ENCODE peak calls at places on chromosome 4, in six cellular contexts. One of them, this sample, is unnamed.
A peak's percentile ranks its signal among the peaks of the same experiment; 100 is the strongest.

GRCh38 chr4:184392748-184393334 is 81.5 kb downstream of the IRF2 start:
- DNase-seq in esophagus squamous epithelium: no peak
- DNase-seq in endothelial cell of umbilical vein: no peak
- DNase-seq in spleen: no peak
- DNase-seq in lower leg skin: peak; percentile 79
- DNase-seq in IMR-90: no peak
- DNase-seq in this sample: no peak

GRCh38 chr4:126777649-126778048 is 855.1 kb upstream of the INTU start:
- DNase-seq in spleen: no peak
- DNase-seq in lower leg skin: no peak
- DNase-seq in IMR-90: peak; percentile 94
- DNase-seq in esophagus squamous epithelium: no peak
- DNase-seq in endothelial cell of umbilical vein: peak; percentile 20
- DNase-seq in this sample: no peak

GRCh38 chr4:16126714-16127113 is 42.9 kb upstream of the PROM1 start:
- DNase-seq in esophagus squamous epithelium: no peak
- DNase-seq in spleen: no peak
- DNase-seq in IMR-90: no peak
- DNase-seq in endothelial cell of umbilical vein: no peak
- DNase-seq in lower leg skin: no peak
- DNase-seq in this sample: no peak

GRCh38 chr4:111464251-111465045 is 680.8 kb upstream of the FAM241A start:
- DNase-seq in spleen: no peak
- DNase-seq in esophagus squamous epithelium: no peak
- DNase-seq in endothelial cell of umbilical vein: no peak
- DNase-seq in lower leg skin: no peak
- DNase-seq in IMR-90: no peak
- DNase-seq in this sample: no peak

GRCh38 chr4:49032440-49033161 is 46.5 kb downstream of the CWH43 start:
- DNase-seq in IMR-90: peak; percentile 6
- DNase-seq in spleen: no peak
- DNase-seq in esophagus squamous epithelium: no peak
- DNase-seq in endothelial cell of umbilical vein: peak; percentile 19
- DNase-seq in lower leg skin: no peak
- DNase-seq in this sample: peak; percentile 5

GRCh38 chr4:151862766-151863165 is 102.0 kb upstream of the GATB start:
- DNase-seq in endothelial cell of umbilical vein: no peak
- DNase-seq in spleen: no peak
- DNase-seq in esophagus squamous epithelium: no peak
- DNase-seq in IMR-90: peak; percentile 13
- DNase-seq in lower leg skin: no peak
- DNase-seq in this sample: no peak

GRCh38 chr4:86595426-86595805 is 1.3 kb downstream of the PTPN13 start:
- DNase-seq in spleen: no peak
- DNase-seq in esophagus squamous epithelium: no peak
- DNase-seq in endothelial cell of umbilical vein: peak; percentile 52
- DNase-seq in IMR-90: peak; percentile 30
- DNase-seq in lower leg skin: no peak
- DNase-seq in this sample: no peak

GRCh38 chr4:56129431-56129861 is 180.7 kb downstream of the CEP135 start:
- DNase-seq in lower leg skin: no peak
- DNase-seq in endothelial cell of umbilical vein: no peak
- DNase-seq in esophagus squamous epithelium: no peak
- DNase-seq in IMR-90: no peak
- DNase-seq in spleen: no peak
- DNase-seq in this sample: no peak

GRCh38 chr4:187204389-187204920 is 480.8 kb upstream of the FAT1 start:
- DNase-seq in endothelial cell of umbilical vein: no peak
- DNase-seq in esophagus squamous epithelium: no peak
- DNase-seq in lower leg skin: no peak
- DNase-seq in spleen: no peak
- DNase-seq in IMR-90: peak; percentile 12
- DNase-seq in this sample: no peak

GRCh38 chr4:4502694-4503311 is 39.0 kb downstream of the STX18 start:
- DNase-seq in lower leg skin: no peak
- DNase-seq in esophagus squamous epithelium: no peak
- DNase-seq in spleen: no peak
- DNase-seq in endothelial cell of umbilical vein: peak; percentile 64
- DNase-seq in IMR-90: peak; percentile 79
- DNase-seq in this sample: no peak

GRCh38 chr4:150264595-150265141 is 186.4 kb downstream of the DCLK2 start:
- DNase-seq in spleen: no peak
- DNase-seq in lower leg skin: no peak
- DNase-seq in IMR-90: no peak
- DNase-seq in endothelial cell of umbilical vein: no peak
- DNase-seq in esophagus squamous epithelium: no peak
- DNase-seq in this sample: no peak

GRCh38 chr4:3830774-3831528 is 64.8 kb downstream of the ADRA2C start:
- DNase-seq in endothelial cell of umbilical vein: no peak
- DNase-seq in spleen: no peak
- DNase-seq in esophagus squamous epithelium: no peak
- DNase-seq in IMR-90: no peak
- DNase-seq in lower leg skin: no peak
- DNase-seq in this sample: no peak

GRCh38 chr4:38867478-38868054 is at the start of gene FAM114A1:
- DNase-seq in esophagus squamous epithelium: no peak
- DNase-seq in IMR-90: peak; percentile 80
- DNase-seq in lower leg skin: peak; percentile 94
- DNase-seq in endothelial cell of umbilical vein: peak; percentile 80
- DNase-seq in spleen: peak; percentile 93
- DNase-seq in this sample: peak; percentile 82

GRCh38 chr4:52935317-52935716 is 73.2 kb downstream of the RASL11B start:
- DNase-seq in lower leg skin: no peak
- DNase-seq in IMR-90: no peak
- DNase-seq in endothelial cell of umbilical vein: no peak
- DNase-seq in spleen: no peak
- DNase-seq in esophagus squamous epithelium: no peak
- DNase-seq in this sample: no peak

GRCh38 chr4:97013309-97014106 is 1129.8 kb downstream of the STPG2 start:
- DNase-seq in IMR-90: no peak
- DNase-seq in spleen: no peak
- DNase-seq in endothelial cell of umbilical vein: no peak
- DNase-seq in esophagus squamous epithelium: no peak
- DNase-seq in lower leg skin: no peak
- DNase-seq in this sample: no peak

GRCh38 chr4:93719552-93719951 is 109.0 kb upstream of the ATOH1 start:
- DNase-seq in endothelial cell of umbilical vein: no peak
- DNase-seq in esophagus squamous epithelium: no peak
- DNase-seq in spleen: no peak
- DNase-seq in IMR-90: peak; percentile 17
- DNase-seq in lower leg skin: no peak
- DNase-seq in this sample: no peak

GRCh38 chr4:163493643-163494359 is 689 bp upstream of the TMA16 start:
- DNase-seq in endothelial cell of umbilical vein: peak; percentile 20
- DNase-seq in lower leg skin: peak; percentile 86
- DNase-seq in IMR-90: no peak
- DNase-seq in spleen: peak; percentile 87
- DNase-seq in esophagus squamous epithelium: no peak
- DNase-seq in this sample: no peak

GRCh38 chr4:7086384-7086783 is 18.5 kb upstream of the GRPEL1 start:
- DNase-seq in lower leg skin: no peak
- DNase-seq in spleen: no peak
- DNase-seq in endothelial cell of umbilical vein: no peak
- DNase-seq in esophagus squamous epithelium: no peak
- DNase-seq in IMR-90: no peak
- DNase-seq in this sample: no peak

GRCh38 chr4:158821228-158822009 is 52.6 kb downstream of the FNIP2 start:
- DNase-seq in endothelial cell of umbilical vein: no peak
- DNase-seq in lower leg skin: no peak
- DNase-seq in spleen: no peak
- DNase-seq in IMR-90: peak; percentile 55
- DNase-seq in esophagus squamous epithelium: no peak
- DNase-seq in this sample: no peak

GRCh38 chr4:83010522-83011318 is at the start of gene LIN54:
- DNase-seq in spleen: peak; percentile 96
- DNase-seq in endothelial cell of umbilical vein: peak; percentile 75
- DNase-seq in lower leg skin: peak; percentile 96
- DNase-seq in IMR-90: peak; percentile 58
- DNase-seq in esophagus squamous epithelium: peak; percentile 45
- DNase-seq in this sample: peak; percentile 71

GRCh38 chr4:83011779-83012630 is 1.4 kb upstream of the LIN54 start:
- DNase-seq in endothelial cell of umbilical vein: peak; percentile 59
- DNase-seq in lower leg skin: peak; percentile 88
- DNase-seq in IMR-90: peak; percentile 24
- DNase-seq in esophagus squamous epithelium: no peak
- DNase-seq in spleen: no peak
- DNase-seq in this sample: no peak

GRCh38 chr4:83013420-83013867 is 2.8 kb upstream of the LIN54 start:
- DNase-seq in lower leg skin: no peak
- DNase-seq in IMR-90: no peak
- DNase-seq in spleen: no peak
- DNase-seq in endothelial cell of umbilical vein: no peak
- DNase-seq in esophagus squamous epithelium: no peak
- DNase-seq in this sample: no peak

GRCh38 chr4:83013931-83014330 is 3.3 kb upstream of the LIN54 start:
- DNase-seq in spleen: no peak
- DNase-seq in esophagus squamous epithelium: no peak
- DNase-seq in endothelial cell of umbilical vein: no peak
- DNase-seq in IMR-90: no peak
- DNase-seq in lower leg skin: no peak
- DNase-seq in this sample: no peak

DNA sequence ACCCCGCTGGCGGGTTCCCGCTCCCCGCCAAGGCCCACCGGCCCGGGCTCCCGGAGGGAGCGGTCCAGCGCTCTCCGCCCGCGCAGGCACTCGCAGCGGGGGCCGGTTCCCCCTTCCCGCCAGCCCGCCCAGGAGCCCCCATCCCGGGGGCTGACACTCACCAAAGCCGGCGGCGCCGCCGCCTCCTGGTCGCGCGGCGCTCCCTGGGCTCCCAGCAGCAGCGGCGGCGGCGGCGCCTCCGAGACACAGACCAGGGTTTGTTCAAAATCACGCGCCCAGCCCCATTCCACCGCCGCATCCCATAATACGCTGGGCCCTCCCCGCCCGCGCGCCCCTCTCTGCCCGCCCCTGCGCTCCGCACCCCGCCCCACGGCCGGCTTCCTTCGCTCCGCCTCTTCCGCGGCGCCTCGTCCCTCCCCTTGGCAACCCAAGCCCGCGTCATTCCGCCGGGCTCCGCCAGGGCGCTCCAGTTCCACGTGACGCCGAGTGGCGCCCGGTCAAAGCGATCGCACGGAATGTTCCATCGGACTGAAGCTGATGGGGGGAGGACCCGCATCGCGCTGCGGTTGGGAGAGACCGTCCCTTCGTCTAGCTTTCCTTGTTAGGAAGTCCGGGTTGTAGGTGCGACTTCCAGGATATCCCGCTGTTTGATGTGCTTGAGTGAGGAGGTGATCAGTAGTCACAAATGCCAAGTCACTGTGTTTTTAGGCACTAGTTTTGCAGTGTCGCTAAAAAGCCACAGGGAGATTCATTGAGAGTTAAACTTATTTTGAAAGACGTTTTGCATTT is 2.2 kb upstream of the LIN54 start:
- DNase-seq in spleen: peak; percentile 100
- DNase-seq in endothelial cell of umbilical vein: peak; percentile 99
- DNase-seq in esophagus squamous epithelium: peak; percentile 73
- DNase-seq in IMR-90: peak; percentile 97
- DNase-seq in lower leg skin: peak; percentile 99
- DNase-seq in this sample: peak; percentile 78
- TF ChIP-seq POLR2A in spleen: no peak
- TF ChIP-seq POLR2A in endothelial cell of umbilical vein: peak; percentile 37
- TF ChIP-seq POLR2A in esophagus squamous epithelium: no peak
- TF ChIP-seq POLR2A in IMR-90: peak; percentile 68
- TF ChIP-seq POLR2A in lower leg skin: no peak
- TF ChIP-seq POLR2A in this sample: peak; percentile 77

GRCh38 chr4:139301821-139302611 is at the start of gene NDUFC1:
- DNase-seq in esophagus squamous epithelium: no peak
- DNase-seq in lower leg skin: peak; percentile 91
- DNase-seq in endothelial cell of umbilical vein: peak; percentile 65
- DNase-seq in spleen: peak; percentile 91
- DNase-seq in IMR-90: peak; percentile 35
- DNase-seq in this sample: peak; percentile 39
- TF ChIP-seq POLR2A in esophagus squamous epithelium: no peak
- TF ChIP-seq POLR2A in lower leg skin: no peak
- TF ChIP-seq POLR2A in endothelial cell of umbilical vein: peak; percentile 31
- TF ChIP-seq POLR2A in spleen: no peak
- TF ChIP-seq POLR2A in IMR-90: peak; percentile 19
- TF ChIP-seq POLR2A in this sample: no peak

DNA sequence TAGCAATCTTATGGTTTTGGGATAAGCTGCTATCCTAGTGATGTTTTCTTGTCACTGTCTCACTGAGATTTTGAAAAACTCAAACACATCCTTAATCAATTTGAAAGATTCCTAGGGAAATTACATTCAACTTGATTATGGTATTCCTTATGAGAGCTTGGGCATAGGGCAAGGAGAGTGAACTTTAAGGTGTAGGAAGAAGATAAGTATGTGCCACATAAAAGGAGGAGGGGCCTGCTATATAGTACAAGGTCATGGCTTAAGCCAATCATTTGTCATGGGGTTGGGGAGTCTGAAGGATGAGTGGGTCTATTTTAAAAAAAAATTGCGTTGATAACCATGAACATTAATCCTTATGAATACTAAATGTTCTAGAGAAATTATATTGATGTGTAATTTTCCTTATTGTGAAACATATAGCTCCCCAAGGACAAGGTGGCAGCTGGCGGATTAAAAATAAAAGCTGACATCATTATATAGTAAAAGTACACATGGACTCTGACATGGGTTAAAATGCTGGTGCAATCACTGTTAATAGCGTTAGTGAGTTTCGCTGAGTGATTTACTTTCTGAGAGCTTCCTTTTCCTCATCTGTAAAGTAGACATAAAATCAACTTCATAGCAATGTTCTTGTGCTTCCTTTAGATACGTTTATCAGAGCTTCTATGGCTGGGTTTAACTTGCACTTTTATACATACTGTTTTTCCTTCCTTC is 17.4 kb downstream of the GALNT7 start:
- DNase-seq in IMR-90: no peak
- DNase-seq in endothelial cell of umbilical vein: peak; percentile 86
- DNase-seq in lower leg skin: no peak
- DNase-seq in esophagus squamous epithelium: no peak
- DNase-seq in spleen: no peak
- DNase-seq in this sample: no peak
- TF ChIP-seq POLR2A in IMR-90: no peak
- TF ChIP-seq POLR2A in endothelial cell of umbilical vein: no peak
- TF ChIP-seq POLR2A in lower leg skin: no peak
- TF ChIP-seq POLR2A in esophagus squamous epithelium: no peak
- TF ChIP-seq POLR2A in spleen: no peak
- TF ChIP-seq POLR2A in this sample: no peak

GRCh38 chr4:1010522-1011021 is 854 bp upstream of the FGFRL1 start:
- DNase-seq in endothelial cell of umbilical vein: peak; percentile 42
- DNase-seq in spleen: peak; percentile 91
- DNase-seq in IMR-90: peak; percentile 68
- DNase-seq in lower leg skin: peak; percentile 96
- DNase-seq in esophagus squamous epithelium: peak; percentile 24
- DNase-seq in this sample: no peak
- TF ChIP-seq POLR2A in endothelial cell of umbilical vein: no peak
- TF ChIP-seq POLR2A in spleen: no peak
- TF ChIP-seq POLR2A in IMR-90: no peak
- TF ChIP-seq POLR2A in lower leg skin: no peak
- TF ChIP-seq POLR2A in esophagus squamous epithelium: no peak
- TF ChIP-seq POLR2A in this sample: no peak